ENCODE peak calls at places on chromosomes 6 and 20, in ten cellular contexts. D is CD8-positive, alpha-beta memory T cell; H is neural progenitor cell; Z is cardiac muscle cell; A is adipocyte; J is iPS DF 6.9; T is CD4-positive, CD25-positive, alpha-beta regulatory T cell; B is dorsolateral prefrontal cortex; K is Peyer's patch; P is CD8-positive, alpha-beta T cell. M is an unnamed sample.

GRCh38 chr6:3966426-3966825 is 112.5 kb downstream of the FAM217A start:
- DNase-seq in Z (no peak), H (no peak), T (no peak), A (no peak), P (no peak), K (no peak), D (no peak), B (no peak), J (no peak), M (no peak)

GRCh38 chr6:157893238-157893637 is 70.2 kb downstream of the SNX9 start:
- DNase-seq in J (no peak), B (no peak), T (peak; percentile 75), Z (no peak), A (no peak), P (peak; percentile 62), D (no peak), K (no peak), H (no peak), M (no peak)

GRCh38 chr20:22962567-22963439 is 72.3 kb upstream of the SSTR4 start:
- DNase-seq in B (no peak), H (no peak), P (no peak), K (no peak), D (no peak), J (no peak), A (peak; percentile 14), T (no peak), Z (no peak), M (peak; percentile 14)

GRCh38 chr6:12150812-12151432 is 138.8 kb downstream of the HIVEP1 start:
- DNase-seq in T (peak; percentile 32), Z (peak; percentile 45), B (peak; percentile 34), J (no peak), A (no peak), K (peak; percentile 71), D (peak; percentile 51), H (peak; percentile 72), P (peak; percentile 50), M (no peak)

GRCh38 chr6:96743496-96743895 is 93.8 kb downstream of the GPR63 start:
- DNase-seq in T (no peak), B (no peak), Z (no peak), D (no peak), K (no peak), J (no peak), P (no peak), A (no peak), H (no peak), M (no peak)

GRCh38 chr20:49245921-49246740 is 26.9 kb downstream of the DDX27 start:
- DNase-seq in T (peak; percentile 26), H (peak; percentile 56), A (peak; percentile 71), Z (peak; percentile 43), K (no peak), J (no peak), P (peak; percentile 17), D (no peak), B (peak; percentile 26), M (peak; percentile 1)

GRCh38 chr20:53899351-53900167 is 170.8 kb downstream of the BCAS1 start:
- DNase-seq in Z (no peak), A (peak; percentile 43), H (peak; percentile 62), K (peak; percentile 90), J (no peak), B (no peak), P (peak; percentile 69), D (peak; percentile 77), T (peak; percentile 55), M (peak; percentile 96)

GRCh38 chr6:33343953-33344611 is 26.5 kb upstream of the ZBTB22 start:
- DNase-seq in A (no peak), P (peak; percentile 64), B (no peak), K (peak; percentile 81), T (peak; percentile 89), Z (no peak), D (peak; percentile 83), H (no peak), J (no peak), M (no peak)

GRCh38 chr6:42960243-42961019 is at the start of gene GNMT:
- DNase-seq in A (peak; percentile 32), Z (peak; percentile 84), H (peak; percentile 86), K (peak; percentile 87), J (no peak), D (no peak), T (peak; percentile 21), B (peak; percentile 29), P (peak; percentile 50), M (no peak)

GRCh38 chr20:2302369-2302768 is 6.6 kb downstream of the TGM3 start:
- DNase-seq in A (no peak), P (no peak), D (no peak), J (no peak), H (no peak), Z (no peak), K (peak; percentile 25), B (no peak), T (no peak), M (no peak)

GRCh38 chr6:148021135-148021534 is 321.5 kb upstream of the SASH1 start:
- DNase-seq in J (no peak), H (no peak), Z (no peak), P (no peak), D (no peak), A (no peak), B (no peak), T (no peak), K (no peak), M (no peak)

GRCh38 chr6:169045486-169045885 is 208.2 kb downstream of the THBS2 start:
- DNase-seq in A (peak; percentile 19), P (no peak), B (no peak), Z (no peak), J (no peak), H (no peak), D (no peak), K (no peak), T (no peak), M (no peak)

GRCh38 chr6:100230976-100231316 is 233.8 kb downstream of the SIM1 start:
- DNase-seq in T (no peak), K (no peak), Z (no peak), A (no peak), P (no peak), B (no peak), J (no peak), D (no peak), H (no peak), M (peak; percentile 26)

GRCh38 chr6:31317036-31317435 is 39.9 kb downstream of the HLA-B start:
- DNase-seq in T (no peak), A (no peak), D (no peak), J (no peak), H (no peak), K (no peak), B (no peak), Z (no peak), P (no peak), M (no peak)

GRCh38 chr20:5557123-5557522 is 193.1 kb upstream of the SHLD1 start:
- DNase-seq in J (peak; percentile 18), K (peak; percentile 78), B (peak; percentile 26), T (peak; percentile 49), H (peak; percentile 61), P (peak; percentile 50), D (peak; percentile 52), A (peak; percentile 66), Z (peak; percentile 54), M (no peak)

GRCh38 chr6:2505624-2506023 is 245.1 kb downstream of the MYLK4 start:
- DNase-seq in H (peak; percentile 39), A (no peak), D (no peak), K (no peak), B (no peak), T (no peak), Z (no peak), J (no peak), P (no peak), M (no peak)

GRCh38 chr20:33826270-33826897 is 15.2 kb downstream of the CHMP4B start:
- DNase-seq in D (no peak), Z (no peak), A (no peak), P (no peak), K (no peak), B (no peak), H (no peak), T (no peak), J (peak; percentile 66), M (no peak)

GRCh38 chr20:24470031-24470781 is 777 bp downstream of the SYNDIG1 start:
- DNase-seq in A (peak; percentile 6), D (no peak), K (no peak), H (peak; percentile 59), J (no peak), P (no peak), T (no peak), B (peak; percentile 33), Z (peak; percentile 54), M (no peak)
- H3K27me3 ChIP-seq in A (no peaks in the 10 kb centered on the region), D (peaks cover 6% of the 10 kb centered on the region), K (peaks cover 21% of the 10 kb centered on the region), H (peaks cover 49% of the 10 kb centered on the region), J (peaks cover 14% of the 10 kb centered on the region), P (peaks cover 12% of the 10 kb centered on the region), T (peaks cover 6% of the 10 kb centered on the region), B (no peaks in the 10 kb centered on the region), Z (peaks cover 54% of the 10 kb centered on the region), M (peaks cover 41% of the 10 kb centered on the region)

GRCh38 chr20:25061821-25062530 is 4.0 kb upstream of the ACSS1 start:
- DNase-seq in P (no peak), A (no peak), Z (no peak), D (no peak), B (no peak), H (no peak), J (no peak), T (no peak), K (peak; percentile 41), M (no peak)
- H3K27me3 ChIP-seq in P (no peaks in the 10 kb centered on the region), A (peaks cover 60% of the 10 kb centered on the region), Z (peaks cover 96% of the 10 kb centered on the region), D (no peaks in the 10 kb centered on the region), B (no peaks in the 10 kb centered on the region), H (peaks cover 100% of the 10 kb centered on the region), J (peaks cover 30% of the 10 kb centered on the region), T (no peaks in the 10 kb centered on the region), K (no peaks in the 10 kb centered on the region), M (peaks cover 44% of the 10 kb centered on the region)

GRCh38 chr6:150030611-150031010 is 5.3 kb upstream of the RAET1L start:
- DNase-seq in P (no peak), Z (no peak), D (no peak), K (no peak), J (no peak), B (no peak), T (no peak), A (no peak), H (no peak), M (no peak)

GRCh38 chr6:150028799-150029198 is 3.5 kb upstream of the RAET1L start:
- DNase-seq in P (no peak), D (no peak), B (no peak), T (no peak), Z (no peak), A (no peak), K (no peak), J (no peak), H (no peak), M (no peak)

GRCh38 chr6:150027806-150028565 is 2.7 kb upstream of the RAET1L start:
- DNase-seq in B (no peak), Z (no peak), D (no peak), P (no peak), A (no peak), T (no peak), K (no peak), J (no peak), H (no peak), M (no peak)

GRCh38 chr6:150029749-150030148 is 4.4 kb upstream of the RAET1L start:
- DNase-seq in P (no peak), K (no peak), B (no peak), T (no peak), A (no peak), H (no peak), J (no peak), D (no peak), Z (no peak), M (no peak)

GRCh38 chr6:150029276-150029675 is 3.9 kb upstream of the RAET1L start:
- DNase-seq in K (no peak), J (no peak), P (no peak), T (no peak), D (no peak), H (no peak), A (no peak), B (no peak), Z (no peak), M (no peak)
- H3K27me3 ChIP-seq in K (peaks cover 8% of the 10 kb centered on the region), J (no peaks in the 10 kb centered on the region), P (peaks cover 12% of the 10 kb centered on the region), T (peaks cover 13% of the 10 kb centered on the region), D (peaks cover 15% of the 10 kb centered on the region), H (peaks cover 73% of the 10 kb centered on the region), A (peaks cover 51% of the 10 kb centered on the region), B (peaks cover 30% of the 10 kb centered on the region), Z (peaks cover 100% of the 10 kb centered on the region), M (peaks cover 15% of the 10 kb centered on the region)

GRCh38 chr6:10882654-10883053 is 813 bp upstream of the GCM2 start:
- DNase-seq in B (no peak), Z (no peak), J (no peak), D (no peak), P (no peak), H (peak; percentile 54), T (no peak), K (no peak), A (no peak), M (no peak)
- H3K27me3 ChIP-seq in B (peaks cover 50% of the 10 kb centered on the region), Z (peaks cover 100% of the 10 kb centered on the region), J (peaks cover 40% of the 10 kb centered on the region), D (peaks cover 5% of the 10 kb centered on the region), P (peaks cover 5% of the 10 kb centered on the region), H (peaks cover 94% of the 10 kb centered on the region), T (peaks cover 29% of the 10 kb centered on the region), K (peaks cover 9% of the 10 kb centered on the region), A (peaks cover 71% of the 10 kb centered on the region), M (peaks cover 48% of the 10 kb centered on the region)

M was measured in kidney epithelial cell.